ENCODE peak calls at places on chromosomes 16 and 17, in four cellular contexts. M is neural crest cell, F is astrocyte of the spinal cord, L is GM10248. V is an unnamed sample.

GRCh38 chr16:17802566-17802965 is 331.8 kb upstream of the XYLT1 start:
- DNase-seq in M (no peak), F (peak; percentile 17), L (no peak), V (no peak)

GRCh38 chr16:20803561-20804214 is 2.6 kb downstream of the ERI2 start:
- DNase-seq in M (no peak), L (no peak), F (no peak), V (no peak)

GRCh38 chr16:50309527-50310307 is 43.4 kb downstream of the ADCY7 start:
- DNase-seq in L (no peak), F (no peak), M (no peak), V (no peak)

GRCh38 chr17:40335620-40336019 is 26.6 kb downstream of the RARA start:
- DNase-seq in M (no peak), L (no peak), F (no peak), V (no peak)

GRCh38 chr16:22641030-22641671 is 130.5 kb downstream of the NPIPB5 start:
- DNase-seq in F (peak; percentile 46), L (no peak), M (no peak), V (peak; percentile 36)

GRCh38 chr16:56950455-56950854 is 11.3 kb upstream of the CETP start:
- DNase-seq in F (no peak), L (no peak), M (no peak), V (no peak)

GRCh38 chr16:15607700-15608396 is 35.1 kb downstream of the MARF1 start:
- DNase-seq in L (no peak), M (no peak), F (peak; percentile 77), V (no peak)

GRCh38 chr16:17921357-17921978 is 415.1 kb downstream of the NPIPA8 start:
- DNase-seq in M (peak; percentile 11), L (peak; percentile 41), F (no peak), V (peak; percentile 61)

GRCh38 chr16:67917852-67918236 is 13.8 kb downstream of the CTRL start:
- DNase-seq in L (no peak), F (peak; percentile 74), M (no peak), V (no peak)

GRCh38 chr17:57004944-57005579 is 27.1 kb downstream of the SCPEP1 start:
- DNase-seq in L (peak; percentile 64), M (no peak), F (no peak), V (peak; percentile 65)

GRCh38 chr17:58289869-58290268 is 9.1 kb upstream of the MPO start:
- DNase-seq in L (no peak), M (no peak), F (no peak), V (no peak)

GRCh38 chr17:42709561-42709960 is 27.2 kb downstream of the CNTNAP1 start:
- DNase-seq in M (no peak), F (no peak), L (no peak), V (no peak)

GRCh38 chr16:29963021-29963743 is 1.3 kb downstream of the TMEM219 start:
- DNase-seq in M (no peak), L (no peak), F (no peak), V (no peak)

GRCh38 chr16:67963325-67964321 is 4.8 kb downstream of the SLC12A4 start:
- DNase-seq in F (no peak), L (no peak), M (no peak), V (no peak)

GRCh38 chr16:74713876-74714275 is 13.2 kb upstream of the MLKL start:
- DNase-seq in F (no peak), L (no peak), M (no peak), V (no peak)

GRCh38 chr17:74860999-74861553 is 1.4 kb upstream of the GRIN2C start:
- DNase-seq in L (no peak), M (no peak), F (no peak), V (peak; percentile 53)

GRCh38 chr17:72411124-72411563 is 290.3 kb downstream of the SOX9 start:
- DNase-seq in M (no peak), L (no peak), F (peak; percentile 46), V (no peak)

GRCh38 chr16:10480151-10480550 is 94.3 kb downstream of the ATF7IP2 start:
- DNase-seq in F (no peak), L (no peak), M (no peak), V (no peak)

GRCh38 chr17:35749560-35750412 is 3.3 kb downstream of the GAS2L2 start:
- DNase-seq in L (no peak), M (no peak), F (no peak), V (no peak)

GRCh38 chr16:71569621-71570020 is 7.3 kb downstream of the TAT start:
- DNase-seq in L (no peak), F (no peak), M (no peak), V (no peak)

GRCh38 chr17:48563867-48564199 is 14.3 kb downstream of the HOXB4 start:
- DNase-seq in L (no peak), F (no peak), M (no peak), V (no peak)

GRCh38 chr17:17562145-17562529 is 29.4 kb downstream of the PEMT start:
- DNase-seq in M (no peak), L (no peak), F (no peak), V (no peak)

GRCh38 chr16:46862555-46863447 is 21.4 kb upstream of the GPT2 start:
- DNase-seq in L (no peak), F (no peak), M (no peak), V (no peak)

GRCh38 chr17:83079340-83079747 is at the start of gene METRNL:
- DNase-seq in F (peak; percentile 63), M (peak; percentile 58), L (peak; percentile 96), V (peak; percentile 99)

GRCh38 chr16:15523092-15523541 is 88.7 kb downstream of the BMERB1 start:
- DNase-seq in M (no peak), L (no peak), F (no peak), V (no peak)

GRCh38 chr17:4448197-4448980 is 14.6 kb downstream of the SPNS3 start:
- DNase-seq in M (no peak), F (no peak), L (peak; percentile 17), V (no peak)

GRCh38 chr17:8532021-8532420 is 96.3 kb downstream of the NDEL1 start:
- DNase-seq in L (no peak), M (no peak), F (peak; percentile 7), V (no peak)

GRCh38 chr17:27296427-27296979 is 2.6 kb downstream of the WSB1 start:
- DNase-seq in F (peak; percentile 36), L (no peak), M (no peak), V (no peak)

GRCh38 chr17:75406222-75406615 is 741 bp upstream of the GRB2 start:
- DNase-seq in M (no peak), F (no peak), L (no peak), V (peak; percentile 25)

GRCh38 chr17:41417576-41418015 is 6.8 kb downstream of the KRT37 start:
- DNase-seq in F (no peak), L (peak; percentile 41), M (no peak), V (peak; percentile 37)
- TF ChIP-seq CTCF in F (peak; percentile 22), L (peak; percentile 33), M (peak; percentile 66), V (peak; percentile 20)

DNA sequence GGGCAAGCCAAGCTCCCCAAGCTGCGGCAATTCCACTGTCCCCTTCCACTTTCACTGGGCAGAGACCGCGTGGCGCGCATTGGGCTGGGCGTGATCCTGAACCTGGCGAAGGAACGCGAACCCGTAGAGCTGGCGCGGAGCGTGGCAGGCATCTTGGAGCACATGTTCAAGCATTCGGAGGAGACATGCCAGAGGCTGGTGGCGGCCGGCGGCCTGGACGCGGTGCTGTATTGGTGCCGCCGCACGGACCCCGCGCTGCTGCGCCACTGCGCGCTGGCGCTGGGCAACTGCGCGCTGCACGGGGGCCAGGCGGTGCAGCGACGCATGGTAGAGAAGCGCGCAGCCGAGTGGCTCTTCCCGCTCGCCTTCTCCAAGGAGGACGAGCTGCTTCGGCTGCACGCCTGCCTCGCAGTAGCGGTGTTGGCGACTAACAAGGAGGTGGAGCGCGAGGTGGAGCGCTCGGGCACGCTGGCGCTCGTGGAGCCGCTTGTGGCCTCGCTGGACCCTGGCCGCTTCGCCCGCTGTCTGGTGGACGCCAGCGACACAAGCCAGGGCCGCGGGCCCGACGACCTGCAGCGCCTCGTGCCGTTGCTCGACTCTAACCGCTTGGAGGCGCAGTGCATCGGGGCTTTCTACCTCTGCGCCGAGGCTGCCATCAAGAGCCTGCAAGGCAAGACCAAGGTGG is 9.8 kb downstream of the SARM1 start:
- DNase-seq in L (peak; percentile 52), M (peak; percentile 38), F (no peak), V (peak; percentile 69)
- TF ChIP-seq CTCF in L (no peak), M (peak; percentile 54), F (peak; percentile 29), V (peak; percentile 77)

DNA sequence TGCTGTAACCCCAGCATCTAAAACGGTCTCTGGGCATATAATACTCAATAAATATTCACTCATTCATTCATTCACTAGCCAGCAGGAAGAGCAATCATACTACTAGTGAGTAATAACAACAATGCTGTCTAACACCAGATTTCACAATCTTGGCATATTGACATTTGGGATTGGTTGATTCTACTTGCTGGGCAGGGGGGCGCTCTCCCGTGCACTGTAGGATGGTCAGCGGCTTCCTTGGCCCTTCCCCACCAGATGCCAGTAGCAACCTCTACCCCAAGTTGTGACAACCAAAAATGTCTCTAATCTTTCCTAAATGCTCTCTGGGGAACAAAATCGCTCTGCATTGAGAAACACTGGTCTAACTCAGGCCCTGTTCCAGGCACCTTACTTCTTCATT is 20.7 kb downstream of the WFDC1 start:
- DNase-seq in M (no peak), F (no peak), L (no peak), V (no peak)
- TF ChIP-seq CTCF in M (no peak), F (no peak), L (no peak), V (no peak)

GRCh38 chr17:79935197-79935844 is 96.1 kb upstream of the CBX4 start:
- DNase-seq in M (no peak), L (no peak), F (no peak), V (no peak)
- TF ChIP-seq CTCF in M (no peak), L (no peak), F (no peak), V (no peak)

DNA sequence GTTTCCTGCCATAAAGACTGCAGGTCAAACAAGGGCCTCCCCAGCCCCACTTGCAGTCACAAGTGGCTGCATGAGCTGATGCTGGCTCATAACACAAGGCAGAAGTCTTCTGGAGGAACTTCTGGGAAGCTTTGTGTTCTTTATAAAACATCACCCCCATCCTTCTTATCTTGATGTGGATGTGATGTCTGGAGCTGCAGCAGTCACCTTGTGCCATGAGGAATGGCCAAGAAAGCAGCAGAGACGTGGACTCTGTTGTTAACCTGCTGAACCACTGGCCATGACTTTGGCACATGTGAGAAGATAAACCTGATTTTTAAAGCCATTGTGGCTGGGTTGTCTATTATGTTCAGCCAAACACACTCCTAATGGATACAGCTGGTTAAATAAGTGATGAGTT is 41.8 kb downstream of the FOXL1 start:
- DNase-seq in M (no peak), L (no peak), F (no peak), V (no peak)
- TF ChIP-seq CTCF in M (no peak), L (no peak), F (no peak), V (no peak)

DNA sequence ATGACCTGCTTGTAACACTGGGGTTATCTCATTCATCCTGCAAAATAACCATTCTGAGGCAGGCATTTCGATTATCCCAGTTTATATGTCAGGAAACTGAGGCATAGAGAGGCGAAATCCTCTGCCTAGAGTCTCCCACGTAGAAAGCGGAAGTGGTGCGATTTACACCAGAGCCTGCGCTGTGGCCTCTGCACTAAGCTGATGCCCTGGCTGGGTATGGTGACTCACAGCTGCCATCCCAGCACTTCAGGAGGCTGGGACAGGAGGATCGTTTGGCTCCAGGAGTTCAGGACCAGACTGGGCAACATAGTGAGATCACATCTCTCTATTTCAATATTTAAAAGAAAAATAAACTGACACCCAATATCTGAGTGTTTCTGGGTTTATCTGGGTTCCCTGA is 59.3 kb upstream of the BCO1 start:
- DNase-seq in F (no peak), M (no peak), L (no peak), V (no peak)
- TF ChIP-seq CTCF in F (no peak), M (no peak), L (no peak), V (no peak)

V was measured in GM20000.